ENCODE peak calls at places on chromosome 12, in six cellular contexts. P is K562, A is HepG2, Y is upper lobe of left lung, O is A549, L is GM12878. K is an unnamed sample.

GRCh38 chr12:65952737-65953209 is 128.5 kb downstream of the HMGA2 start:
- ATAC-seq in A (no peak), O (no peak), L (peak), P (no peak), Y (no peak), K (no peak)

GRCh38 chr12:96401061-96401871 is 1.0 kb upstream of the CDK17 start:
- ATAC-seq in Y (peak), A (peak), L (peak), O (peak), P (peak), K (peak)

GRCh38 chr12:108637222-108637621 is 3.5 kb upstream of the SELPLG start:
- ATAC-seq in A (no peak), O (no peak), Y (no peak), P (no peak), L (peak), K (no peak)

GRCh38 chr12:51351913-51352532 is 5.5 kb upstream of the CELA1 start:
- ATAC-seq in L (peak), P (peak), A (peak), Y (peak), O (peak), K (no peak)

GRCh38 chr12:64665506-64665905 is 55.2 kb downstream of the RASSF3 start:
- ATAC-seq in Y (no peak), O (no peak), L (peak), P (no peak), A (no peak), K (no peak)

GRCh38 chr12:65885716-65886115 is 61.4 kb downstream of the HMGA2 start:
- ATAC-seq in P (no peak), A (no peak), L (no peak), Y (no peak), O (no peak), K (no peak)

GRCh38 chr12:55043542-55043941 is 23.8 kb downstream of the NEUROD4 start:
- ATAC-seq in L (no peak), P (no peak), O (no peak), Y (no peak), A (no peak), K (no peak)

GRCh38 chr12:125853670-125854069 is 788.4 kb downstream of the AACS start:
- ATAC-seq in Y (no peak), L (no peak), P (no peak), O (no peak), A (no peak), K (no peak)

GRCh38 chr12:52278530-52278929 is 4.1 kb downstream of the KRT86 start:
- ATAC-seq in O (no peak), L (peak), A (no peak), P (no peak), Y (no peak), K (no peak)

GRCh38 chr12:123916729-123917128 is 55.9 kb downstream of the CCDC92 start:
- ATAC-seq in Y (no peak), O (no peak), P (no peak), A (no peak), L (no peak), K (no peak)

GRCh38 chr12:3311027-3311402 is 180.0 kb upstream of the PRMT8 start:
- ATAC-seq in P (no peak), O (no peak), A (no peak), L (no peak), Y (no peak), K (no peak)

GRCh38 chr12:94704452-94704871 is 54.1 kb upstream of the TMCC3 start:
- ATAC-seq in Y (no peak), P (no peak), L (no peak), A (no peak), O (peak), K (no peak)

GRCh38 chr12:59615392-59616165 is 19.8 kb downstream of the SLC16A7 start:
- ATAC-seq in L (no peak), P (no peak), A (no peak), Y (no peak), O (no peak), K (no peak)

GRCh38 chr12:54390176-54390667 is 5.7 kb upstream of the ZNF385A start:
- ATAC-seq in L (no peak), Y (no peak), O (no peak), P (peak), A (peak), K (no peak)

GRCh38 chr12:52436828-52437474 is 2.8 kb upstream of the KRT75 start:
- ATAC-seq in P (no peak), L (no peak), A (no peak), O (no peak), Y (no peak), K (no peak)

GRCh38 chr12:64532734-64533351 is 77.5 kb upstream of the RASSF3 start:
- ATAC-seq in P (peak), A (peak), L (no peak), Y (no peak), O (no peak), K (no peak)

GRCh38 chr12:14849664-14850063 is 6.3 kb upstream of the ART4 start:
- ATAC-seq in L (no peak), Y (no peak), O (no peak), P (no peak), A (no peak), K (peak)

GRCh38 chr12:6171409-6172015 is 28.7 kb upstream of the CD9 start:
- ATAC-seq in P (peak), O (no peak), A (no peak), Y (peak), L (no peak), K (peak)

GRCh38 chr12:49501895-49502294 is 36.9 kb upstream of the KCNH3 start:
- ATAC-seq in P (no peak), O (no peak), Y (no peak), L (no peak), A (no peak), K (no peak)

GRCh38 chr12:105047303-105047702 is 37.0 kb downstream of the ALDH1L2 start:
- ATAC-seq in L (no peak), A (no peak), O (no peak), Y (no peak), P (no peak), K (no peak)

GRCh38 chr12:6784292-6784691 is 5.0 kb upstream of the CD4 start:
- ATAC-seq in P (no peak), A (no peak), O (no peak), L (peak), Y (no peak), K (no peak)

GRCh38 chr12:14920475-14921126 is 17.7 kb downstream of the ERP27 start:
- ATAC-seq in O (no peak), L (peak), A (no peak), Y (no peak), P (no peak), K (no peak)

GRCh38 chr12:54736549-54736948 is 88.4 kb upstream of the DCD start:
- ATAC-seq in P (no peak), Y (no peak), O (no peak), L (no peak), A (no peak), K (no peak)

GRCh38 chr12:101539148-101539547 is 55.6 kb upstream of the MYBPC1 start:
- ATAC-seq in Y (no peak), L (no peak), A (no peak), P (no peak), O (no peak), K (peak)

GRCh38 chr12:75505706-75506312 is 5.6 kb downstream of the KRR1 start:
- ATAC-seq in L (peak), P (peak), O (peak), Y (no peak), A (peak), K (no peak)

GRCh38 chr12:85190728-85191127 is 89.3 kb upstream of the ALX1 start:
- ATAC-seq in Y (no peak), A (no peak), O (no peak), P (no peak), L (no peak), K (no peak)

GRCh38 chr12:65779091-65779642 is 45.1 kb upstream of the HMGA2 start:
- ATAC-seq in Y (no peak), A (no peak), L (no peak), O (no peak), P (no peak), K (no peak)

GRCh38 chr12:15350643-15351042 is 28.3 kb downstream of the PTPRO start:
- ATAC-seq in A (no peak), L (no peak), O (no peak), P (no peak), Y (no peak), K (no peak)

GRCh38 chr12:101710289-101710688 is 12.8 kb downstream of the CHPT1 start:
- ATAC-seq in Y (no peak), P (no peak), L (no peak), O (no peak), A (no peak), K (no peak)

GRCh38 chr12:96908170-96908675 is 1.2 kb downstream of the NEDD1 start:
- ATAC-seq in Y (no peak), O (no peak), A (peak), P (peak), L (peak), K (no peak)

GRCh38 chr12:121036810-121037326 is 2.2 kb downstream of the OASL start:
- ATAC-seq in A (no peak), O (peak), P (no peak), L (peak), Y (no peak), K (no peak)

GRCh38 chr12:49761677-49762467 is 20.5 kb downstream of the TMBIM6 start:
- ATAC-seq in O (no peak), L (peak), P (no peak), A (no peak), Y (no peak), K (no peak)

GRCh38 chr12:81835783-81836182 is 76.6 kb upstream of the PPFIA2 start:
- ATAC-seq in A (no peak), P (no peak), O (no peak), L (no peak), Y (no peak), K (no peak)

GRCh38 chr12:22255097-22255496 is 79.4 kb downstream of the ST8SIA1 start:
- ATAC-seq in Y (no peak), O (no peak), L (no peak), P (no peak), A (no peak), K (no peak)

GRCh38 chr12:22256634-22257033 is 77.9 kb downstream of the ST8SIA1 start:
- ATAC-seq in L (no peak), Y (no peak), P (no peak), A (no peak), O (no peak), K (no peak)

GRCh38 chr12:22252057-22252456 is 82.5 kb downstream of the ST8SIA1 start:
- ATAC-seq in L (no peak), P (no peak), O (no peak), Y (no peak), A (no peak), K (no peak)

GRCh38 chr12:22256076-22256475 is 78.4 kb downstream of the ST8SIA1 start:
- ATAC-seq in A (no peak), Y (no peak), P (no peak), L (no peak), O (no peak), K (peak)

GRCh38 chr12:22254450-22254849 is 80.1 kb downstream of the ST8SIA1 start:
- ATAC-seq in Y (no peak), O (no peak), L (no peak), P (no peak), A (no peak), K (no peak)
- H3K27ac ChIP-seq in Y (no peak), O (no peak), L (no peak), P (no peak), A (no peak), K (no peak)

DNA sequence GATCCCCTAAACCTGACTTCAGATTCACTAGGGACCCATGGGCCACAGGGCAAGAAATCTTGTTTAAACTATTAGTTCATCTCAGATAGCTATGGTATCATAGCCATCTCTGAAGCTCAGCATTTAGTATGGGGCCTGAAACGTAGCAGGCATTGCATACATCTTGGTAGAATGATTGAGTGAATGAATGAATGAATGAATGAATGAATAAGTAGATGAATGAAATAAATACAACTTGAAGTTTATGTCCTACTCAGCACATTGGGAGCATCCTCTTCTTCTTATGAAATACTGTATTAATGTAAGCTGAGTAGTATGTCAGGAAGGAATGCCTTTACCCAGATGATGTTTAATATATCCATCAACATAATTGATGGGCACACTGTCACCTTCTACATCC is 175.4 kb upstream of the EEA1 start:
- ATAC-seq in A (no peak), L (no peak), P (no peak), O (no peak), Y (no peak), K (no peak)
- TF ChIP-seq EP300 in A (no peak), L (no peak), P (no peak), O (no peak), Y (no peak), K (no peak)

DNA sequence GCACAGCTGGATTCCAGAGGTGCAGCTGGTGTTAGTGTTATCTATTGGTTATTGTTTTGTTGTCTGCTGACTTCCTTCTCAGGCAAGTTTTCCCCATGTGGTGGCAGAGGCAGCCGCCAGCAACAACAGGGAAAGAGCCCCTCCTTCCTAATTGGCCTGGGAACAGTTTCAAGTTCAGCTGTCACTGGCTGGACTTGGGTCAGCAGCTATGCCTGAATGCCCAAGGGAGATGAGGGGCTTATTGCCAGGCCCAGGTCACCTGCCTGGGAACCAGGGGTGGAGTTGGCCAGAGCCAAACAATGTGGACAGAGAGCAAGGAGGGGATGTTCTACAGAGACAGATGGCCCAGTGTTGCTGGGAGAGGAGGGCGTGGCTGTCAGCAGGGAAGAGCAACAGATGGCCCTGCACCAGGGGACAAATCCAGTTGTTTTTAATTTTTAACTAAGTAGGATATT is 38.3 kb downstream of the TPCN1 start:
- ATAC-seq in L (peak), Y (peak), O (no peak), P (peak), A (peak), K (peak)
- H3K27ac ChIP-seq in L (no peak), Y (peak), O (no peak), P (no peak), A (no peak), K (peak)

DNA sequence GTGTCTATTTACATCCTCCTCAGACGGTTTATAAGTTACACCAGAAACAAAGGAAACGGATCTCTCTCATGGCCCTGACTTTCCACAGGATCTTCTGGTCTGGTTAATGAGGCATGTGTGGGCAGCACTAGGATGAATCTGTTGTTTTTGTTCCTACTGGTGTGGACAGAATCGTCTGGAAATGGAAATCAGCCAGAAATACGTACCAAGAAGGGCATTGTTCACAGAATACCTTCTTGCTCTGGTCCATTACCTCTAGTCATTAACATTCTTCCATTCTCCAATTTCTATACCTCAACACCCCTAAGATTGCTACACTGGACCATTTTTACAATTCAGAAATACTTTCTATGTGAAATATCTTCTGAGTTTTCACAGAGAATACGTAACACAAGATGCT is 86.0 kb downstream of the TPH2 start:
- ATAC-seq in A (no peak), L (no peak), Y (no peak), P (no peak), O (no peak), K (no peak)
- TF ChIP-seq EP300 in A (no peak), L (no peak), Y (no peak), P (no peak), O (no peak), K (no peak)

GRCh38 chr12:106197906-106198623 is 49.8 kb downstream of the CKAP4 start:
- ATAC-seq in A (no peak), P (no peak), L (no peak), O (no peak), Y (no peak), K (peak)

GRCh38 chr12:106194351-106194750 is 53.5 kb downstream of the CKAP4 start:
- ATAC-seq in Y (no peak), P (no peak), L (no peak), A (no peak), O (no peak), K (no peak)

GRCh38 chr12:106193404-106194215 is 54.2 kb downstream of the CKAP4 start:
- ATAC-seq in A (no peak), L (no peak), Y (no peak), O (no peak), P (no peak), K (no peak)

GRCh38 chr12:106192659-106193403 is 54.1 kb upstream of the NUAK1 start:
- ATAC-seq in A (no peak), Y (no peak), O (no peak), P (no peak), L (no peak), K (no peak)

GRCh38 chr12:106195638-106196037 is 52.2 kb downstream of the CKAP4 start:
- ATAC-seq in P (no peak), L (no peak), A (peak), Y (no peak), O (no peak), K (peak)
- H3K27ac ChIP-seq in P (no peak), L (no peak), A (peak), Y (no peak), O (no peak), K (no peak)

GRCh38 chr12:45879363-45879895 is 110.9 kb downstream of the SCAF11 start:
- ATAC-seq in Y (no peak), P (no peak), A (no peak), L (no peak), O (no peak), K (no peak)

GRCh38 chr12:45877069-45877468 is 113.3 kb downstream of the SCAF11 start:
- ATAC-seq in P (no peak), O (no peak), L (no peak), Y (no peak), A (no peak), K (no peak)

GRCh38 chr12:45878630-45879255 is 111.6 kb downstream of the SCAF11 start:
- ATAC-seq in P (peak), Y (no peak), O (no peak), L (no peak), A (no peak), K (no peak)
- TF ChIP-seq EP300 in P (peak), Y (no peak), O (no peak), L (no peak), A (no peak), K (no peak)

DNA sequence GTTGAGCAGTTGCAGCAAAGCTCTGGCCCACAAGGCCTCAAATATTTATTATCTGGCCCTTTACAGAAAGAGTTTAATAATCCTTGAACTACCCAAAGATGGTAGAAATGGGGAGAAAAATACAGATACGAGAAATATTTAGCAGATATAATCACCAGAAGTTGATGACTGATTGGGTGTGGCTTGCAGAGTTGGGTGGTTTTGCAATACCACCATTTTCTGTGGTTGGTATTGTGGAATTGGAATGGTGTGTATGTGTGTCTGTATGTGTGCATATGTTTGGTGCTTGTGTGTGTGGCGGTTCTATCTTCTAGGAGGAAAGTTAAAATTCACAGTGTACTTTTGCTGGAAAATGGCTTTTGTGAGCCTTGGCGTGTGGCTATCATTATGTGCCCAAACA is 85.4 kb upstream of the MANSC4 start:
- ATAC-seq in P (no peak), A (no peak), Y (no peak), L (no peak), O (no peak), K (no peak)
- H3K27ac ChIP-seq in P (no peak), A (no peak), Y (no peak), L (no peak), O (no peak), K (no peak)

GRCh38 chr12:67517181-67517887 is 131.2 kb upstream of the DYRK2 start:
- ATAC-seq in A (no peak), P (no peak), Y (no peak), L (no peak), O (peak), K (peak)
- TF ChIP-seq EP300 in A (no peak), P (no peak), Y (no peak), L (no peak), O (no peak), K (no peak)

GRCh38 chr12:132259364-132259871 is 70.0 kb downstream of the GALNT9 start:
- ATAC-seq in O (no peak), Y (no peak), L (no peak), P (no peak), A (no peak), K (no peak)

GRCh38 chr12:132257206-132257954 is 72.0 kb downstream of the GALNT9 start:
- ATAC-seq in Y (no peak), O (no peak), A (no peak), P (no peak), L (no peak), K (no peak)

GRCh38 chr12:132256646-132257045 is 72.7 kb downstream of the GALNT9 start:
- ATAC-seq in O (no peak), P (no peak), A (no peak), Y (no peak), L (no peak), K (no peak)

GRCh38 chr12:132258543-132258942 is 70.8 kb downstream of the GALNT9 start:
- ATAC-seq in Y (no peak), A (no peak), L (no peak), P (no peak), O (no peak), K (no peak)

DNA sequence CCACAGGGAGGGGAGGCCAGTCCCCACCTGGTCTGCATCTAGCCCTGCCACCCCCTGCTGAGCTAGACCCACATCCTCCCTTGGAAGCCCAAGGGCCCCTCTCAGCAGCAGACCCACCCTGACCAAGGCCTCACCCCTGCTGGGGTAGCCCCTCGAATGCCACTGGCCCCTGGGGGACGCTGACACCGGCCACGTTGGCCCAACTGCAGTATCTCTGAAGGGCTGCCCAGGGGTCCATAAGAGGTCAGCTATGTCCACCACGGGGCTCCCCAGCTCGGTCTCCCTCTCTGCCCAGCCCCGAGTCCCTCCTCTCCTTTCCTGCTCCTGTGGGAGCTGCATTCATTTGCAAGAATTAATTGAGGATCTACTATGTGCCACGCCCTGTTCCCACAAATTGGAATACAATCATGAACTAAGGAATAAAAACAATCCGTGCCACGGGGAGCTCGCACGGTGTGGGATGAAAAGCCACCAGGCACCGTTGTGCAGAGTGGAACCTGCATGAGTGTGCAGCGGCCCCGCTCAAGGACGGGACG is 71.4 kb downstream of the GALNT9 start:
- ATAC-seq in O (no peak), P (no peak), A (no peak), L (no peak), Y (no peak), K (no peak)
- H3K27ac ChIP-seq in O (no peak), P (no peak), A (no peak), L (no peak), Y (no peak), K (no peak)

K was measured in gastroesophageal sphincter.